ENCODE peak calls at places on chromosomes 16 and 17, in nine cellular contexts. H, Q, O, I, X, N, Y, S and D are unnamed samples.

GRCh38 chr17:44253021-44253420 is 14.9 kb downstream of the SLC4A1 start:
- DNase-seq in H (no peak), Q (no peak), O (no peak), I (no peak), X (no peak), N (no peak), Y (no peak), S (no peak), D (no peak)

GRCh38 chr17:39765766-39766165 is 28.0 kb downstream of the GRB7 start:
- DNase-seq in H (no peak), Q (no peak), O (no peak), I (no peak), X (no peak), N (no peak), Y (no peak), S (no peak), D (no peak)

GRCh38 chr17:76166168-76166567 is 25.1 kb upstream of the FOXJ1 start:
- DNase-seq in H (no peak), Q (no peak), O (no peak), I (no peak), X (no peak), N (no peak), Y (no peak), S (no peak), D (no peak)

GRCh38 chr17:42883802-42884553 is 16.6 kb upstream of the G6PC1 start:
- DNase-seq in H (no peak), Q (no peak), O (no peak), I (no peak), X (no peak), N (no peak), Y (peak; percentile 82), S (no peak), D (no peak)

GRCh38 chr17:10649031-10649430 is 8.1 kb downstream of the MYH3 start:
- DNase-seq in H (peak; percentile 21), Q (no peak), O (no peak), I (no peak), X (no peak), N (no peak), Y (no peak), S (no peak), D (no peak)

GRCh38 chr16:66240996-66241395 is 125.5 kb upstream of the CDH5 start:
- DNase-seq in H (no peak), Q (no peak), O (no peak), I (no peak), X (peak; percentile 93), N (no peak), Y (no peak), S (no peak), D (no peak)

GRCh38 chr17:29596811-29597210 is 3.9 kb downstream of the ANKRD13B start:
- DNase-seq in H (no peak), Q (no peak), O (no peak), I (no peak), X (no peak), N (no peak), Y (no peak), S (no peak), D (no peak)

GRCh38 chr17:14276535-14277250 is 24.2 kb upstream of the HS3ST3B1 start:
- DNase-seq in H (no peak), Q (no peak), O (no peak), I (no peak), X (no peak), N (no peak), Y (no peak), S (no peak), D (no peak)

GRCh38 chr16:8753411-8754054 is 43.9 kb downstream of the TMEM186 start:
- DNase-seq in H (no peak), Q (no peak), O (no peak), I (no peak), X (no peak), N (no peak), Y (no peak), S (no peak), D (no peak)

GRCh38 chr17:79041723-79042420 is 17.9 kb downstream of the C1QTNF1 start:
- DNase-seq in H (no peak), Q (no peak), O (no peak), I (no peak), X (no peak), N (no peak), Y (no peak), S (no peak), D (no peak)

GRCh38 chr16:72371307-72372081 is 199.5 kb upstream of the PMFBP1 start:
- DNase-seq in H (peak; percentile 29), Q (peak; percentile 5), O (no peak), I (peak; percentile 32), X (peak; percentile 24), N (no peak), Y (peak; percentile 96), S (no peak), D (no peak)

GRCh38 chr16:80656731-80657150 is 115.9 kb downstream of the DYNLRB2 start:
- DNase-seq in H (no peak), Q (no peak), O (no peak), I (no peak), X (no peak), N (peak; percentile 70), Y (no peak), S (no peak), D (peak; percentile 52)

GRCh38 chr16:1493746-1494094 is 560 bp downstream of the TELO2 start:
- DNase-seq in H (peak; percentile 7), Q (no peak), O (peak; percentile 14), I (no peak), X (no peak), N (peak; percentile 68), Y (no peak), S (no peak), D (peak; percentile 13)